ENCODE peak calls at places on chromosomes 2 and 18, in six cellular contexts. B is head of caudate nucleus, S is NCI-H1436, E is fibroblast of the aortic adventitia, V is NCI-H446, Y is Peyer's patch. Q is an unnamed sample.

GRCh38 chr2:27959496-27959895 is 69.0 kb downstream of the BABAM2 start:
- DNase-seq in B (peak), S (no peak), E (peak), V (no peak), Y (no peak), Q (peak)

GRCh38 chr2:102396012-102396411 is 26.9 kb upstream of the IL18RAP start:
- DNase-seq in B (no peak), S (no peak), E (no peak), V (no peak), Y (no peak), Q (no peak)

GRCh38 chr2:73716518-73717250 is 20.5 kb downstream of the TPRKB start:
- DNase-seq in B (no peak), S (no peak), E (peak), V (no peak), Y (no peak), Q (no peak)

GRCh38 chr18:58396144-58396543 is 232.7 kb downstream of the ALPK2 start:
- DNase-seq in B (peak), S (no peak), E (no peak), V (no peak), Y (no peak), Q (no peak)

GRCh38 chr2:9565436-9566153 is 10.0 kb upstream of the ADAM17 start:
- DNase-seq in B (peak), S (no peak), E (peak), V (no peak), Y (no peak), Q (peak)

GRCh38 chr2:54952978-54953456 is 97.2 kb downstream of the RTN4 start:
- DNase-seq in B (no peak), S (no peak), E (no peak), V (no peak), Y (no peak), Q (peak)

GRCh38 chr18:46320297-46320696 is 216.1 kb downstream of the HAUS1 start:
- DNase-seq in B (no peak), S (no peak), E (no peak), V (no peak), Y (no peak), Q (no peak)

GRCh38 chr2:25232248-25232825 is 64.0 kb upstream of the POMC start:
- DNase-seq in B (no peak), S (no peak), E (no peak), V (no peak), Y (no peak), Q (no peak)

GRCh38 chr18:79519751-79520472 is 124.2 kb downstream of the NFATC1 start:
- DNase-seq in B (no peak), S (no peak), E (no peak), V (no peak), Y (peak), Q (no peak)

GRCh38 chr2:143946436-143947385 is 573.2 kb downstream of the ZEB2 start:
- DNase-seq in B (no peak), S (no peak), E (no peak), V (no peak), Y (no peak), Q (peak)

GRCh38 chr2:143734507-143734906 is 605.3 kb downstream of the ARHGAP15 start:
- DNase-seq in B (no peak), S (no peak), E (no peak), V (no peak), Y (no peak), Q (no peak)

GRCh38 chr2:234880551-234881211 is 71.1 kb upstream of the SH3BP4 start:
- DNase-seq in B (no peak), S (no peak), E (peak), V (no peak), Y (no peak), Q (peak)

GRCh38 chr2:54560146-54560881 is 104.2 kb downstream of the SPTBN1 start:
- DNase-seq in B (no peak), S (no peak), E (peak), V (no peak), Y (peak), Q (peak)

GRCh38 chr18:61082976-61083630 is 250.1 kb upstream of the CDH20 start:
- DNase-seq in B (no peak), S (no peak), E (no peak), V (no peak), Y (no peak), Q (no peak)

GRCh38 chr2:42859006-42859552 is 66.7 kb upstream of the HAAO start:
- DNase-seq in B (peak), S (peak), E (peak), V (peak), Y (peak), Q (peak)

GRCh38 chr2:120814352-120814751 is 78.7 kb downstream of the GLI2 start:
- DNase-seq in B (no peak), S (no peak), E (no peak), V (no peak), Y (no peak), Q (no peak)

GRCh38 chr2:61272421-61273070 is 110.6 kb downstream of the C2orf74 start:
- DNase-seq in B (no peak), S (no peak), E (peak), V (no peak), Y (no peak), Q (peak)

GRCh38 chr2:133986076-133986837 is 267.6 kb upstream of the MGAT5 start:
- DNase-seq in B (no peak), S (no peak), E (peak), V (no peak), Y (no peak), Q (peak)

GRCh38 chr18:9136315-9137141 is at the start of gene ANKRD12:
- DNase-seq in B (peak), S (peak), E (peak), V (peak), Y (peak), Q (peak)

GRCh38 chr18:34977787-34978532 is 63.3 kb upstream of the MAPRE2 start:
- DNase-seq in B (peak), S (peak), E (peak), V (peak), Y (peak), Q (peak)

GRCh38 chr2:215699698-215700407 is 264.0 kb upstream of the FN1 start:
- DNase-seq in B (no peak), S (no peak), E (no peak), V (no peak), Y (no peak), Q (no peak)

GRCh38 chr2:20415511-20415918 is 31.4 kb upstream of the RHOB start:
- DNase-seq in B (no peak), S (no peak), E (peak), V (no peak), Y (no peak), Q (peak)

GRCh38 chr2:43276962-43277383 is 50.6 kb upstream of the ZFP36L2 start:
- DNase-seq in B (peak), S (no peak), E (no peak), V (no peak), Y (no peak), Q (peak)

GRCh38 chr2:218720048-218721041 is 9.7 kb downstream of the TTLL4 start:
- DNase-seq in B (no peak), S (no peak), E (no peak), V (no peak), Y (no peak), Q (no peak)

GRCh38 chr2:83196225-83196624 is 1262.9 kb downstream of the SUCLG1 start:
- DNase-seq in B (no peak), S (peak), E (peak), V (no peak), Y (no peak), Q (peak)

GRCh38 chr2:227154976-227155375 is 9.0 kb downstream of the COL4A4 start:
- DNase-seq in B (no peak), S (no peak), E (peak), V (no peak), Y (no peak), Q (peak)

GRCh38 chr2:45980161-45980852 is 316.9 kb upstream of the EPAS1 start:
- DNase-seq in B (no peak), S (no peak), E (no peak), V (no peak), Y (no peak), Q (no peak)

GRCh38 chr2:75175473-75175872 is 23.8 kb downstream of the TACR1 start:
- DNase-seq in B (no peak), S (no peak), E (no peak), V (no peak), Y (no peak), Q (no peak)

GRCh38 chr2:74188018-74188601 is 9.4 kb upstream of the MOB1A start:
- DNase-seq in B (no peak), S (no peak), E (peak), V (peak), Y (no peak), Q (no peak)

GRCh38 chr2:42494434-42495233 is 852 bp upstream of the KCNG3 start:
- DNase-seq in B (peak), S (peak), E (peak), V (peak), Y (peak), Q (peak)

GRCh38 chr2:167471332-167471731 is 583.1 kb downstream of the XIRP2 start:
- DNase-seq in B (no peak), S (no peak), E (no peak), V (no peak), Y (no peak), Q (no peak)

GRCh38 chr18:77132369-77133050 is at the start of gene MBP:
- DNase-seq in B (peak), S (peak), E (no peak), V (no peak), Y (peak), Q (no peak)

GRCh38 chr18:45156941-45157340 is 458.3 kb upstream of the SLC14A2 start:
- DNase-seq in B (no peak), S (no peak), E (peak), V (peak), Y (no peak), Q (no peak)

GRCh38 chr18:62959481-62959880 is 244.1 kb downstream of the PHLPP1 start:
- DNase-seq in B (no peak), S (no peak), E (no peak), V (no peak), Y (no peak), Q (peak)

GRCh38 chr2:153004627-153005026 is 286.2 kb downstream of the ARL6IP6 start:
- DNase-seq in B (no peak), S (no peak), E (no peak), V (no peak), Y (no peak), Q (no peak)

Q was measured in ELR.